ENCODE peak calls at places on chromosomes 12 and 14, in five cellular contexts. One of them, this sample, is unnamed. For H3K27me3, the result is how much of the 10 kb centered on the place peaks cover.

GRCh38 chr14:97634786-97635185 is 837.6 kb downstream of the VRK1 start:
- DNase-seq in effector memory CD4-positive, alpha-beta T cell: no peak
- DNase-seq in stomach: no peak
- DNase-seq in CD8-positive, alpha-beta memory T cell: peak
- DNase-seq in H9: no peak
- DNase-seq in this sample: no peak

GRCh38 chr14:35890308-35890707 is 64.2 kb downstream of the BRMS1L start:
- DNase-seq in effector memory CD4-positive, alpha-beta T cell: no peak
- DNase-seq in stomach: no peak
- DNase-seq in CD8-positive, alpha-beta memory T cell: no peak
- DNase-seq in H9: no peak
- DNase-seq in this sample: no peak

GRCh38 chr12:39145175-39145999 is 240.0 kb upstream of the CPNE8 start:
- DNase-seq in effector memory CD4-positive, alpha-beta T cell: no peak
- DNase-seq in stomach: peak
- DNase-seq in CD8-positive, alpha-beta memory T cell: no peak
- DNase-seq in H9: peak
- DNase-seq in this sample: no peak

GRCh38 chr14:50657753-50658152 is 10.4 kb downstream of the SAV1 start:
- DNase-seq in effector memory CD4-positive, alpha-beta T cell: no peak
- DNase-seq in stomach: no peak
- DNase-seq in CD8-positive, alpha-beta memory T cell: no peak
- DNase-seq in H9: no peak
- DNase-seq in this sample: no peak

GRCh38 chr14:34376868-34377267 is 85.2 kb downstream of the SPTSSA start:
- DNase-seq in effector memory CD4-positive, alpha-beta T cell: no peak
- DNase-seq in stomach: no peak
- DNase-seq in CD8-positive, alpha-beta memory T cell: no peak
- DNase-seq in H9: no peak
- DNase-seq in this sample: no peak

GRCh38 chr12:106245767-106246166 is 2.1 kb downstream of the CKAP4 start:
- DNase-seq in effector memory CD4-positive, alpha-beta T cell: no peak
- DNase-seq in stomach: peak
- DNase-seq in CD8-positive, alpha-beta memory T cell: no peak
- DNase-seq in H9: peak
- DNase-seq in this sample: no peak

GRCh38 chr12:101612162-101612916 is 17.6 kb downstream of the MYBPC1 start:
- DNase-seq in effector memory CD4-positive, alpha-beta T cell: no peak
- DNase-seq in stomach: no peak
- DNase-seq in CD8-positive, alpha-beta memory T cell: no peak
- DNase-seq in H9: no peak
- DNase-seq in this sample: no peak

GRCh38 chr14:37172024-37172869 is at the start of gene SLC25A21:
- DNase-seq in effector memory CD4-positive, alpha-beta T cell: no peak
- DNase-seq in stomach: peak
- DNase-seq in CD8-positive, alpha-beta memory T cell: no peak
- DNase-seq in H9: peak
- DNase-seq in this sample: no peak

GRCh38 chr12:105343836-105344235 is 13.3 kb downstream of the C12orf75 start:
- DNase-seq in effector memory CD4-positive, alpha-beta T cell: no peak
- DNase-seq in stomach: no peak
- DNase-seq in CD8-positive, alpha-beta memory T cell: no peak
- DNase-seq in H9: no peak
- DNase-seq in this sample: no peak

GRCh38 chr14:41607966-41608663 is 1.4 kb downstream of the LRFN5 start:
- DNase-seq in effector memory CD4-positive, alpha-beta T cell: no peak
- DNase-seq in stomach: no peak
- DNase-seq in CD8-positive, alpha-beta memory T cell: no peak
- DNase-seq in H9: peak
- DNase-seq in this sample: no peak

GRCh38 chr12:121765573-121765972 is 27.9 kb downstream of the RHOF start:
- DNase-seq in effector memory CD4-positive, alpha-beta T cell: no peak
- DNase-seq in stomach: no peak
- DNase-seq in CD8-positive, alpha-beta memory T cell: no peak
- DNase-seq in H9: peak
- DNase-seq in this sample: no peak

GRCh38 chr12:69671597-69671996 is 27.5 kb downstream of the BEST3 start:
- DNase-seq in effector memory CD4-positive, alpha-beta T cell: no peak
- DNase-seq in stomach: no peak
- DNase-seq in CD8-positive, alpha-beta memory T cell: no peak
- DNase-seq in H9: no peak
- DNase-seq in this sample: no peak

GRCh38 chr14:57068511-57068910 is 200.2 kb downstream of the EXOC5 start:
- DNase-seq in effector memory CD4-positive, alpha-beta T cell: no peak
- DNase-seq in stomach: no peak
- DNase-seq in CD8-positive, alpha-beta memory T cell: no peak
- DNase-seq in H9: no peak
- DNase-seq in this sample: no peak
- H3K27me3 ChIP-seq in effector memory CD4-positive, alpha-beta T cell: under half
- H3K27me3 ChIP-seq in stomach: under half
- H3K27me3 ChIP-seq in CD8-positive, alpha-beta memory T cell: under half
- H3K27me3 ChIP-seq in H9: under half
- H3K27me3 ChIP-seq in this sample: under half

GRCh38 chr12:131140069-131140435 is 186.3 kb downstream of the ADGRD1 start:
- DNase-seq in effector memory CD4-positive, alpha-beta T cell: no peak
- DNase-seq in stomach: no peak
- DNase-seq in CD8-positive, alpha-beta memory T cell: no peak
- DNase-seq in H9: peak
- DNase-seq in this sample: no peak
- H3K27me3 ChIP-seq in effector memory CD4-positive, alpha-beta T cell: under half
- H3K27me3 ChIP-seq in stomach: under half
- H3K27me3 ChIP-seq in CD8-positive, alpha-beta memory T cell: under half
- H3K27me3 ChIP-seq in H9: under half
- H3K27me3 ChIP-seq in this sample: under half

DNA sequence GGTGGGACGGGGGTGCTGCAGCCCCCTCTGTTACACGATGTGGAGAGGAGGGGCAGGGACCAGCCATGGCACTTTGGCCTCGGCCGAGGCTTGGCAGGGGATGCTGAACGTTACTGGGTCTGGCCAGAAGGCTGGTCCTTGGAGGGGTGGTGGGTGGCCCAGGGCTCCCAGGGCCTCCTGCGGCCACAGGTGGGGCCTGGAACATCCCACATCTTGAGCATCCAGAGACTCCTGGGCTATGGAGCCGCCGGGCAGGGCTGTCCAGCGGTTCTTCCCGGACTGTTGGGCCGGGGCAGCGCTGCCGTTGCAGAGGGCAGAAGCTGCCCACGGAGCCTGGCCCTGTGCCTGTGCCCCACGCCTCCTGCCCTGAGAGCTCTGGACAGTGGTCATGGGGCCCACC is 15.9 kb downstream of the KIF26A start:
- DNase-seq in effector memory CD4-positive, alpha-beta T cell: no peak
- DNase-seq in stomach: no peak
- DNase-seq in CD8-positive, alpha-beta memory T cell: no peak
- DNase-seq in H9: no peak
- DNase-seq in this sample: no peak
- H3K27me3 ChIP-seq in effector memory CD4-positive, alpha-beta T cell: under half
- H3K27me3 ChIP-seq in stomach: under half
- H3K27me3 ChIP-seq in CD8-positive, alpha-beta memory T cell: under half
- H3K27me3 ChIP-seq in H9: under half
- H3K27me3 ChIP-seq in this sample: under half

GRCh38 chr12:7169951-7170350 is 19.5 kb upstream of the PEX5 start:
- DNase-seq in effector memory CD4-positive, alpha-beta T cell: no peak
- DNase-seq in stomach: no peak
- DNase-seq in CD8-positive, alpha-beta memory T cell: no peak
- DNase-seq in H9: no peak
- DNase-seq in this sample: no peak
- H3K27me3 ChIP-seq in effector memory CD4-positive, alpha-beta T cell: under half
- H3K27me3 ChIP-seq in stomach: under half
- H3K27me3 ChIP-seq in CD8-positive, alpha-beta memory T cell: under half
- H3K27me3 ChIP-seq in H9: under half
- H3K27me3 ChIP-seq in this sample: under half

GRCh38 chr12:98757455-98757854 is 112.4 kb downstream of the APAF1 start:
- DNase-seq in effector memory CD4-positive, alpha-beta T cell: no peak
- DNase-seq in stomach: no peak
- DNase-seq in CD8-positive, alpha-beta memory T cell: no peak
- DNase-seq in H9: no peak
- DNase-seq in this sample: no peak
- H3K27me3 ChIP-seq in effector memory CD4-positive, alpha-beta T cell: under half
- H3K27me3 ChIP-seq in stomach: under half
- H3K27me3 ChIP-seq in CD8-positive, alpha-beta memory T cell: under half
- H3K27me3 ChIP-seq in H9: under half
- H3K27me3 ChIP-seq in this sample: under half

GRCh38 chr12:1807489-1807888 is 12.9 kb upstream of the LRTM2 start:
- DNase-seq in effector memory CD4-positive, alpha-beta T cell: no peak
- DNase-seq in stomach: no peak
- DNase-seq in CD8-positive, alpha-beta memory T cell: no peak
- DNase-seq in H9: no peak
- DNase-seq in this sample: no peak

GRCh38 chr12:1808036-1808797 is 12.1 kb upstream of the LRTM2 start:
- DNase-seq in effector memory CD4-positive, alpha-beta T cell: no peak
- DNase-seq in stomach: no peak
- DNase-seq in CD8-positive, alpha-beta memory T cell: no peak
- DNase-seq in H9: no peak
- DNase-seq in this sample: no peak

GRCh38 chr12:1809606-1810140 is 10.7 kb upstream of the LRTM2 start:
- DNase-seq in effector memory CD4-positive, alpha-beta T cell: no peak
- DNase-seq in stomach: no peak
- DNase-seq in CD8-positive, alpha-beta memory T cell: no peak
- DNase-seq in H9: no peak
- DNase-seq in this sample: no peak

GRCh38 chr12:1810201-1810930 is 10.0 kb upstream of the LRTM2 start:
- DNase-seq in effector memory CD4-positive, alpha-beta T cell: no peak
- DNase-seq in stomach: no peak
- DNase-seq in CD8-positive, alpha-beta memory T cell: no peak
- DNase-seq in H9: no peak
- DNase-seq in this sample: no peak

DNA sequence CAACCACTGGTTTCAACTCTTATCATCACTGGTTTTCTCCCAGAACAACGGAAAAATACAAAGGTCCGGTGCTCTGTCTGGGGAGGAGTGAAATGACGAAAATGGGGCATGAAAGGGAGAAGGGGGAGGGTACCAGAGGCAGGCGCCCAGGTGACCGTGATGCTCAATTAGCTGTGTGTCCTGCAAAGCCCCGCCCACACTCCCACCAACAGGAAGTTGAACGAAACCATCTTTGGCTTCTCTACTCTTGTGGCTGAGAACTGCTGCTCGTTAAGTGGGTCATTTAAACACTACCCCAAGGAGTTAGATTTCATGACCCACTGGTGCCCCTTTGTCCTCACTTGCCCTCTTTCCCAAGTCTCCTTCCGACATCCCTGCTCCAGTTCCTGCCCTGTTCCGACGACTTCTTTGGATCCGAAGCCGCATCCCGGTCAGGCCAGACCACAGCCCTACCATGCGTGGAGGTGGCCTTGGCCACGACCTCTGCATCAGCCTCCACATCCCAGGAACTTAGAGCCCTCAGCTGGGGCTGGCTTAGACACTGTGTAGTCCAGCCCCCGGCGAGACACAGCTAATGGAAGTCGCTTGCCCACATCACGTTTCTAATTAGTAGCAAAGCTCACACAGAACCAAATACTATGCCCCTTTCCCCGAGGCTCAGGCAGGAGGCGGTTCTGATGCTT is 11.4 kb upstream of the LRTM2 start:
- DNase-seq in effector memory CD4-positive, alpha-beta T cell: peak
- DNase-seq in stomach: no peak
- DNase-seq in CD8-positive, alpha-beta memory T cell: peak
- DNase-seq in H9: no peak
- DNase-seq in this sample: no peak
- H3K27me3 ChIP-seq in effector memory CD4-positive, alpha-beta T cell: under half
- H3K27me3 ChIP-seq in stomach: under half
- H3K27me3 ChIP-seq in CD8-positive, alpha-beta memory T cell: under half
- H3K27me3 ChIP-seq in H9: under half
- H3K27me3 ChIP-seq in this sample: under half

DNA sequence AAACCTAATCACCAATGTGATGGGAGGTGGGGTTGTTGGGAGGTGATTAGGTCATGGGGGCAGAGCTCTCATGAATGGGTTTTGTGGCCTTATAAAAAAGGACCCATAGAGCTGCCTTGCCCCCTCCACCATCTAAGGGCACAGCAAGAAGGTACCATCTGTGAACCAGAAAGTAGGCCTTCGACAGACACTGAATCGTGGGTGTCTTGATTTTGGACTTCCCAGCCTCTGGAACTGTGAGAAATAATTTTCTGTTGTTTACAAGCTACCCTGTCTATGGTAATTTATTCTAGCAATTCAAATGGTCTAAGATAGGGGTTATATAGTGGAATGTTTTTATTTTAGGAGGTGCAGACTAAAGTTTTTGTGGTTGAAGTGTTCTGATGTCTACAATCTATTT is 7.9 kb upstream of the SLC10A1 start:
- DNase-seq in effector memory CD4-positive, alpha-beta T cell: no peak
- DNase-seq in stomach: no peak
- DNase-seq in CD8-positive, alpha-beta memory T cell: no peak
- DNase-seq in H9: no peak
- DNase-seq in this sample: no peak
- H3K27me3 ChIP-seq in effector memory CD4-positive, alpha-beta T cell: under half
- H3K27me3 ChIP-seq in stomach: under half
- H3K27me3 ChIP-seq in CD8-positive, alpha-beta memory T cell: under half
- H3K27me3 ChIP-seq in H9: under half
- H3K27me3 ChIP-seq in this sample: under half

DNA sequence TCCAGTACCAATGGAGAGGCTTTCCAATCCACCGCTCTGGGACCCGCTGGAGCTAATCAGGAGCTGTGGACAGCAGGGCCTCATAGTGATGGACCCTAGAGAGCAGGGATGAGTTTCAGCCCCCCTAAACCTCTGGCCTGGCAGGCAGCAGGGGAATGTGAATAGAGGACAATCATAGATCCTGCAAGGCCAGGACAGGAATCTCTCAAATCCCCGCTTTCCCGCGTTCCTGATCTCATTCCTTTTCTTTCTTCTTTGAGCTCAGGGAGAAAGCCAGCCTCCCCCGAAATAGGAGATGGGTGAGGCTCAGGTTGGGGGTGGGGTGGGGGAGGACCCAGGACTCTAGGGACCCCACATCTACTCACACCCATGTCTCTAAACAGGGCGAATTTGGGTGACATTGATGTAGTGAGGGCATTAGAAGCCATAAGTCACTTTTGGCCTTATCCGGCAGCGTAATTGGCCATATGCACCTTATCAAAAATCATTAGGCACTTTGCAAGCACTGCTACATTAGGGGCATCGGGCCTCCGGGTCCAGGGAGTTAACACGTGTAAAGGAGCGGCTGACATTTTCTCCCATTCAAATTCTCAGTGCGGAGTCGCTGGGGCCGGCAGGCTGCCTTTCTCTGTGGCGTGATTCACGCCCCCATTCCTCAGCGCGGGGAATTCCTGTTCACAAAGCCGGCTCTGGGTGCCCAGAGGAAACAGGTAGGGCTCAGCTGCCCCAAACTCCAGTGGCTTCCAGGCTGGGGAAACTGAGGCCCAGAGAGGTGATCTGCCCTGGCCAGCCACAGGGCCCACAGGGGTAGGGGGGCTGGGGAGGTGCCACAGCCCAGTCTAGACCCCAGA is 1.6 kb downstream of the LHX5 start:
- DNase-seq in effector memory CD4-positive, alpha-beta T cell: no peak
- DNase-seq in stomach: no peak
- DNase-seq in CD8-positive, alpha-beta memory T cell: no peak
- DNase-seq in H9: peak
- DNase-seq in this sample: no peak
- H3K27me3 ChIP-seq in effector memory CD4-positive, alpha-beta T cell: half or more
- H3K27me3 ChIP-seq in stomach: half or more
- H3K27me3 ChIP-seq in CD8-positive, alpha-beta memory T cell: under half
- H3K27me3 ChIP-seq in H9: half or more
- H3K27me3 ChIP-seq in this sample: under half

GRCh38 chr14:49405291-49405690 is 180.9 kb downstream of the RPS29 start:
- DNase-seq in effector memory CD4-positive, alpha-beta T cell: no peak
- DNase-seq in stomach: no peak
- DNase-seq in CD8-positive, alpha-beta memory T cell: no peak
- DNase-seq in H9: no peak
- DNase-seq in this sample: no peak
- H3K27me3 ChIP-seq in effector memory CD4-positive, alpha-beta T cell: under half
- H3K27me3 ChIP-seq in stomach: under half
- H3K27me3 ChIP-seq in CD8-positive, alpha-beta memory T cell: under half
- H3K27me3 ChIP-seq in H9: under half
- H3K27me3 ChIP-seq in this sample: under half

This sample was measured in thoracic aorta.